ENCODE peak calls at places on chromosomes 16 and 17, in five cellular contexts. J is mucosa of descending colon; F is right atrium auricular region; E is tibial nerve; N is CD8-positive, alpha-beta T cell. V is an unnamed sample. For H3K36me3, the result is how much of the 10 kb centered on the place peaks cover.

GRCh38 chr16:88597856-88598491 is 27.8 kb downstream of the ZC3H18 start:
- DNase-seq in E (no peak), J (no peak), N (no peak), F (no peak), V (no peak)

GRCh38 chr17:83071365-83071764 is 8.0 kb upstream of the METRNL start:
- DNase-seq in E (no peak), J (no peak), N (no peak), F (no peak), V (no peak)

GRCh38 chr16:86300746-86301480 is 209.4 kb upstream of the FOXF1 start:
- DNase-seq in E (no peak), N (no peak), F (no peak), J (no peak), V (no peak)

GRCh38 chr17:76630151-76630550 is 13.4 kb downstream of the ST6GALNAC1 start:
- DNase-seq in F (no peak), N (no peak), E (no peak), J (no peak), V (no peak)

GRCh38 chr16:5510819-5511370 is 413.3 kb upstream of the EEF2KMT start:
- DNase-seq in N (no peak), J (no peak), E (no peak), F (no peak), V (no peak)

GRCh38 chr17:61409301-61410099 is 9.9 kb downstream of the TBX2 start:
- DNase-seq in N (no peak), E (no peak), J (peak), F (no peak), V (no peak)

GRCh38 chr16:71626018-71626857 is at the start of gene MARVELD3:
- DNase-seq in N (peak), F (no peak), E (no peak), J (peak), V (no peak)

GRCh38 chr17:76585048-76585648 is 512 bp downstream of the ST6GALNAC2 start:
- DNase-seq in J (peak), F (no peak), E (no peak), N (no peak), V (no peak)

GRCh38 chr16:16005725-16006124 is 56.3 kb downstream of the ABCC1 start:
- DNase-seq in F (no peak), N (no peak), J (no peak), E (no peak), V (no peak)

GRCh38 chr17:49624896-49625295 is 49.2 kb downstream of the NXPH3 start:
- DNase-seq in E (no peak), N (no peak), F (no peak), J (no peak), V (no peak)

GRCh38 chr17:60678118-60678444 is 430 bp downstream of the BCAS3 start:
- DNase-seq in F (no peak), N (no peak), E (no peak), J (no peak), V (no peak)

GRCh38 chr16:1048442-1049112 is 24.0 kb upstream of the SSTR5 start:
- DNase-seq in F (no peak), N (no peak), E (peak), J (no peak), V (no peak)

GRCh38 chr16:88924834-88925539 is 52.0 kb downstream of the CBFA2T3 start:
- DNase-seq in N (no peak), J (no peak), E (no peak), F (peak), V (no peak)

GRCh38 chr16:86072328-86073102 is 173.6 kb downstream of the IRF8 start:
- DNase-seq in E (peak), F (peak), J (peak), N (no peak), V (peak)

GRCh38 chr17:9236286-9237052 is 215.2 kb downstream of the NTN1 start:
- DNase-seq in F (no peak), J (no peak), E (no peak), N (no peak), V (no peak)

GRCh38 chr17:66351053-66351452 is 48.6 kb downstream of the PRKCA start:
- DNase-seq in F (no peak), J (peak), N (no peak), E (no peak), V (no peak)

GRCh38 chr16:21167929-21168602 is 9.6 kb downstream of the LDAF1 start:
- DNase-seq in N (no peak), E (no peak), F (no peak), J (no peak), V (no peak)

GRCh38 chr17:77721823-77722160 is 236.7 kb upstream of the TNRC6C start:
- DNase-seq in J (no peak), F (no peak), E (no peak), N (no peak), V (no peak)

GRCh38 chr17:12242390-12242954 is 221.8 kb downstream of the MAP2K4 start:
- DNase-seq in F (no peak), N (no peak), J (no peak), E (no peak), V (no peak)

GRCh38 chr17:15470536-15470935 is 3.1 kb upstream of the CDRT4 start:
- DNase-seq in J (no peak), E (no peak), F (no peak), N (no peak), V (no peak)

GRCh38 chr17:55496094-55496881 is 15.0 kb downstream of the SMIM36 start:
- DNase-seq in E (no peak), F (no peak), N (no peak), J (peak), V (no peak)

GRCh38 chr16:69593756-69594155 is 28.0 kb downstream of the NFAT5 start:
- DNase-seq in F (no peak), N (no peak), J (no peak), E (no peak), V (no peak)

GRCh38 chr16:19071811-19072777 is 4.7 kb downstream of the COQ7 start:
- DNase-seq in N (peak), J (peak), F (no peak), E (no peak), V (no peak)

GRCh38 chr17:54903375-54903774 is 2.7 kb downstream of the TOM1L1 start:
- DNase-seq in J (peak), F (no peak), E (no peak), N (no peak), V (no peak)

GRCh38 chr17:19671433-19671832 is 22.9 kb downstream of the ALDH3A2 start:
- DNase-seq in J (no peak), F (no peak), N (no peak), E (no peak), V (no peak)

DNA sequence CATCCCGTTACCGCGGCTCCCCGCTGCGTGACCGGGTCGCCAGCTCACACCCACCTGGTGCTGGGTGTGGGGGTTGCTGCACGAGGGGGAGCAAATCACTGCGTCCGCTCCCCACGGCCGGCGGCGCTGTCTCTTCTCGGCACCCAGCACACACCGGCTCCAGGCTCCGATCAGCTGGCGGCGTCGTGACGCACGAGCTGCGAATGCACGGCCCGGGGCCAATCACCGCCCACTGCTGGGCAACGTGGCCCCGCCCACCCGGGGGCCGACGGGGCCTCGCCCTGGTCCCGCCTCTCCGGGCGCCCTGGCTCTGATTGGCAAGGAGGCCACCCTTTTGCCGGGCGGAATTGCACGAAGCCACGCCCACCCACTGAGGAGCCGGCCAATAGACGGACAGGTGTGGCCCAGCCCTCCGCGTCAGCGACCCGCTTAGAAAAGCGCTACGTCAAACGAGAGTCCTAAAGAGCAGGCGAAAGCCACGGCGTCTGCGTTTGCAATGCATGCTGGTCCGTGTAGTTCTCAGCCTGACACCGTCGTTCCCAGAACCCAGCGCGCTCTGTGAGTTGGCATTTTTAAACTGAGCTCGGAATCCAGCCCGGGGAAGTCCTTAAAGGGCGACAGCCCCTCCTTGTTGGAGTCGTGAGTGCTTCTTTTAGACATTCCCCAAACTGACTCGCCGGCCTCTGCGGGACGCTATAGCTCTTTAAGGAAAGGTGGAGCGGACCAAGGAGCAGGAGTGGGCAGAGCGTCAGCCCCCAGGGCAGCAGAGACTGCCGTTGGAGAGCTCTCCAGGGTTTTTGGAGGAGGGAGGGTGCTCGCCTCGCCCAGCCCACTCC is 6.1 kb upstream of the TLCD2 start:
- DNase-seq in J (peak), E (peak), F (peak), N (peak), V (peak)
- TF ChIP-seq CTCF in J (no peak), E (no peak), F (peak), N (no peak), V (peak)

GRCh38 chr17:39531252-39531651 is 70.0 kb downstream of the CDK12 start:
- DNase-seq in F (no peak), N (no peak), J (no peak), E (no peak), V (no peak)
- H3K36me3 ChIP-seq in F (under half), N (under half), J (under half), E (half or more), V (under half)

DNA sequence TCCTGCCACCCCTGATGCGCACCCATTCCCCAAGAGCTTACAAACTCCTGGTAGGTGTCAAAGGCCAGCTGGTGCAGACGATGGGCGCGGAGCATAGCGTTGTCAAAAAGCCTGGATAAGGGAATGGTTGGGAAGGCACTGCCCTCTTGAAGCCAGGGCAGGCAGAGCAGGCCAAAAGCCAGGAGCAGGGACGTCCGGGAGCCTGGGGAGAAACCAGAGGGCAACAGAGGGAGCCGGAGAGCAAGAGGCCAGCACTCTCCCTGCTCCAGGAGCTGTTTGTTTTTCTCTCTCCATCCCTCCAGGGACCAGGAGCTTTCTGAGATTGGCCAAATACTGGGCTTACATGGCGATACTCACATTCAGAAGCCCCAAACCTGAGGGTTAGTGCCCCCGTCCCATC is 334 bp downstream of the GH1 start:
- DNase-seq in E (no peak), N (no peak), J (no peak), F (no peak), V (no peak)
- TF ChIP-seq CTCF in E (no peak), N (no peak), J (no peak), F (no peak), V (peak)

GRCh38 chr16:24851700-24852099 is 5.9 kb downstream of the SLC5A11 start:
- DNase-seq in J (no peak), N (no peak), F (no peak), E (no peak), V (no peak)
- H3K36me3 ChIP-seq in J (under half), N (under half), F (under half), E (under half), V (under half)

DNA sequence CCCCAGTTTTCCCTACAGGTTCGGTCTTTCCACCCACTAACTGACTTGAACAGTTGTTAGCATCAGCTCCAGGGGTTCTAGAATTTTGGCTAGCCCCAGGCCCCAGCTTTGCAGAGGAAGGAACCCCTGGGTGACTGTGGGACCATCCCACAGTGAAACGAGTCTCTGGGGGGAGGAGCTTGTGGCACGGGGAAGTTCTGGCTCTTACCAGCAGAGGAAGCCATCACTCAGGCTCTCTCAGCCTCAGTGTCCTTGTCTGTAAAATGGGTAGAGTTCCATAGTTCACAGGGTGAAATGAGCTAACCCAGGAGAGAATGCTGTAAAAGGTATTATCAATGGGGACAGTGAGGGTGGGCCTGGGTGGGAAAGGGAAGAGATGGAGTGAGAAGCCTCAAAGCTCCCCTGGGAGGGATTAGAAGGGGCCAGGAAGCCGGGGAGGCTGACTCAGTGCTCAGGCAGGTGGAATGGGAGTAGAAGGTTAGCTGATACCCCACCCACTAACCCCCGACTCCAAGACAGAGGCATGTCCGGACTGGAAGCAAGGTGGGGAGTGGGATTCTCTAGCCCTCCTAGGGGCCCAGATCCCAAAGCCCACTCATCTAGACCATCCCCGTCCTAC is 30.9 kb upstream of the CDC42EP4 start:
- DNase-seq in N (no peak), E (no peak), J (no peak), F (no peak), V (no peak)
- TF ChIP-seq CTCF in N (no peak), E (no peak), J (no peak), F (no peak), V (peak)

GRCh38 chr17:57532556-57532955 is 212.5 kb downstream of the CCDC182 start:
- DNase-seq in N (no peak), F (no peak), J (no peak), E (no peak), V (no peak)
- H3K36me3 ChIP-seq in N (under half), F (under half), J (under half), E (under half), V (under half)

GRCh38 chr17:6509295-6509771 is 47.0 kb downstream of the PITPNM3 start:
- DNase-seq in F (no peak), E (no peak), J (peak), N (no peak), V (no peak)
- TF ChIP-seq CTCF in F (no peak), E (no peak), J (no peak), N (no peak), V (no peak)

GRCh38 chr17:45117283-45117682 is 15.0 kb downstream of the PLCD3 start:
- DNase-seq in N (no peak), E (no peak), F (no peak), J (no peak), V (no peak)

GRCh38 chr17:45115015-45115625 is 17.2 kb downstream of the PLCD3 start:
- DNase-seq in N (no peak), E (no peak), F (no peak), J (no peak), V (no peak)

GRCh38 chr17:45117848-45118646 is 14.3 kb downstream of the PLCD3 start:
- DNase-seq in E (no peak), F (no peak), N (no peak), J (no peak), V (no peak)

GRCh38 chr17:45115871-45116270 is 16.4 kb downstream of the PLCD3 start:
- DNase-seq in E (no peak), J (no peak), N (no peak), F (no peak), V (no peak)

DNA sequence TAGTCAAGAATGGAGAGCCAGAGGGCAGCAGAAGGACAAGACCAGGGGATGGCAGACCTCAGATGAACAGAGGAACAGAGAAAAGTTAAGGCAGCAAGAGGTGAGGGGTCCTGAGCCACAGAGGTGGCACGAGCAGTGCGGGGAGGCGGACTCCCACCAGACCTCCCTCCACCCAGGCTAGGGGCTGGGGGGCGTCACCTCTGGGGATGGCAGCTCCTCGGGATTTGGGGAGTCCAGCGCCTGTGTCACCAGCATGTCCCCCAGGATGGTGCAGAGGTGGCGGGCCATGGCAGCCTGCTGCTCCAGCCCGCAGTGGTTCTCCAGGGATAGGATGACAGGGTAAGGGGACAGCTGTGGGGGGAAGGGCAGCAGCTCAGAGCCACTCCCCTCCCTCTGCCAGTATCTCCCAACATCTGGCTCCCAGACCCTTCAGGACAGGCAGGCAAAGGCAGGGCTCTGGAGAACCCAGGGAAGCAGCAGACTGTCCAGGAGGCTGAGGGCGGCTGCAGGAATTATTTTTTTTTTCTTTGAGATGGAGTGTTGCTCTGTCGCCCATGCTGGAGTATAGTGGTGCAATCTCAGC is 15.8 kb downstream of the PLCD3 start:
- DNase-seq in F (no peak), N (no peak), E (no peak), J (no peak), V (no peak)
- H3K36me3 ChIP-seq in F (half or more), N (under half), E (half or more), J (under half), V (under half)